ENCODE peak calls at places on chromosomes 13 and 19, in five cellular contexts. One of them, this sample, is unnamed.

GRCh38 chr19:18656337-18657086 is 19.7 kb downstream of the KLHL26 start:
- DNase-seq in OCI-LY7: no peak
- DNase-seq in mammary epithelial cell: no peak
- DNase-seq in mesenchymal stem cell: no peak
- DNase-seq in hepatocyte: no peak
- DNase-seq in this sample: peak

GRCh38 chr19:12792048-12792852 is 964 bp downstream of the JUNB start:
- DNase-seq in OCI-LY7: peak
- DNase-seq in mammary epithelial cell: peak
- DNase-seq in mesenchymal stem cell: peak
- DNase-seq in hepatocyte: peak
- DNase-seq in this sample: peak

GRCh38 chr13:30256713-30257432 is 50.5 kb downstream of the KATNAL1 start:
- DNase-seq in OCI-LY7: peak
- DNase-seq in mammary epithelial cell: no peak
- DNase-seq in mesenchymal stem cell: peak
- DNase-seq in hepatocyte: peak
- DNase-seq in this sample: no peak

GRCh38 chr13:27170221-27170520 is 1.4 kb downstream of the USP12 start:
- DNase-seq in OCI-LY7: peak
- DNase-seq in mammary epithelial cell: peak
- DNase-seq in mesenchymal stem cell: peak
- DNase-seq in hepatocyte: no peak
- DNase-seq in this sample: peak

GRCh38 chr19:31718041-31718440 is 368.8 kb upstream of the TSHZ3 start:
- DNase-seq in OCI-LY7: no peak
- DNase-seq in mammary epithelial cell: peak
- DNase-seq in mesenchymal stem cell: no peak
- DNase-seq in hepatocyte: no peak
- DNase-seq in this sample: peak

GRCh38 chr19:44698492-44699201 is at the start of gene CEACAM16:
- DNase-seq in OCI-LY7: no peak
- DNase-seq in mammary epithelial cell: no peak
- DNase-seq in mesenchymal stem cell: no peak
- DNase-seq in hepatocyte: no peak
- DNase-seq in this sample: no peak

GRCh38 chr19:48190288-48191284 is 20.1 kb downstream of the ZSWIM9 start:
- DNase-seq in OCI-LY7: peak
- DNase-seq in mammary epithelial cell: peak
- DNase-seq in mesenchymal stem cell: peak
- DNase-seq in hepatocyte: peak
- DNase-seq in this sample: peak

GRCh38 chr19:39465956-39466747 is 14.5 kb upstream of the TIMM50 start:
- DNase-seq in OCI-LY7: no peak
- DNase-seq in mammary epithelial cell: no peak
- DNase-seq in mesenchymal stem cell: no peak
- DNase-seq in hepatocyte: no peak
- DNase-seq in this sample: peak

GRCh38 chr13:98199480-98199879 is 22.4 kb upstream of the RNF113B start:
- DNase-seq in OCI-LY7: no peak
- DNase-seq in mammary epithelial cell: no peak
- DNase-seq in mesenchymal stem cell: peak
- DNase-seq in hepatocyte: no peak
- DNase-seq in this sample: peak

GRCh38 chr19:52007436-52007804 is 591 bp downstream of the ZNF615 start:
- DNase-seq in OCI-LY7: no peak
- DNase-seq in mammary epithelial cell: no peak
- DNase-seq in mesenchymal stem cell: no peak
- DNase-seq in hepatocyte: peak
- DNase-seq in this sample: peak

GRCh38 chr13:33554919-33555791 is 262.8 kb upstream of the RFC3 start:
- DNase-seq in OCI-LY7: no peak
- DNase-seq in mammary epithelial cell: no peak
- DNase-seq in mesenchymal stem cell: peak
- DNase-seq in hepatocyte: no peak
- DNase-seq in this sample: no peak

GRCh38 chr13:41542281-41542680 is 84.9 kb downstream of the RGCC start:
- DNase-seq in OCI-LY7: no peak
- DNase-seq in mammary epithelial cell: no peak
- DNase-seq in mesenchymal stem cell: no peak
- DNase-seq in hepatocyte: no peak
- DNase-seq in this sample: no peak

GRCh38 chr19:3746371-3747056 is 15.0 kb downstream of the APBA3 start:
- DNase-seq in OCI-LY7: no peak
- DNase-seq in mammary epithelial cell: no peak
- DNase-seq in mesenchymal stem cell: no peak
- DNase-seq in hepatocyte: no peak
- DNase-seq in this sample: no peak

GRCh38 chr13:46181799-46182490 is at the start of gene LCP1:
- DNase-seq in OCI-LY7: peak
- DNase-seq in mammary epithelial cell: peak
- DNase-seq in mesenchymal stem cell: no peak
- DNase-seq in hepatocyte: peak
- DNase-seq in this sample: no peak

GRCh38 chr13:38045278-38046048 is 175.9 kb upstream of the TRPC4 start:
- DNase-seq in OCI-LY7: peak
- DNase-seq in mammary epithelial cell: peak
- DNase-seq in mesenchymal stem cell: peak
- DNase-seq in hepatocyte: peak
- DNase-seq in this sample: no peak

GRCh38 chr19:2549701-2550191 is 73.8 kb downstream of the GADD45B start:
- DNase-seq in OCI-LY7: no peak
- DNase-seq in mammary epithelial cell: peak
- DNase-seq in mesenchymal stem cell: peak
- DNase-seq in hepatocyte: no peak
- DNase-seq in this sample: peak

GRCh38 chr13:48235814-48236135 is 2.8 kb downstream of the ITM2B start:
- DNase-seq in OCI-LY7: no peak
- DNase-seq in mammary epithelial cell: no peak
- DNase-seq in mesenchymal stem cell: no peak
- DNase-seq in hepatocyte: no peak
- DNase-seq in this sample: no peak

GRCh38 chr19:45553464-45553863 is 31.1 kb downstream of the OPA3 start:
- DNase-seq in OCI-LY7: no peak
- DNase-seq in mammary epithelial cell: no peak
- DNase-seq in mesenchymal stem cell: no peak
- DNase-seq in hepatocyte: peak
- DNase-seq in this sample: peak

GRCh38 chr19:13929956-13930355 is 8.3 kb downstream of the PODNL1 start:
- DNase-seq in OCI-LY7: no peak
- DNase-seq in mammary epithelial cell: no peak
- DNase-seq in mesenchymal stem cell: no peak
- DNase-seq in hepatocyte: no peak
- DNase-seq in this sample: no peak

GRCh38 chr13:45779901-45780300 is 71.7 kb downstream of the SIAH3 start:
- DNase-seq in OCI-LY7: no peak
- DNase-seq in mammary epithelial cell: no peak
- DNase-seq in mesenchymal stem cell: no peak
- DNase-seq in hepatocyte: no peak
- DNase-seq in this sample: no peak

GRCh38 chr13:101845501-101846012 is 393.1 kb downstream of the ITGBL1 start:
- DNase-seq in OCI-LY7: no peak
- DNase-seq in mammary epithelial cell: no peak
- DNase-seq in mesenchymal stem cell: peak
- DNase-seq in hepatocyte: no peak
- DNase-seq in this sample: no peak

GRCh38 chr13:72462726-72463125 is 264.7 kb downstream of the MZT1 start:
- DNase-seq in OCI-LY7: no peak
- DNase-seq in mammary epithelial cell: no peak
- DNase-seq in mesenchymal stem cell: no peak
- DNase-seq in hepatocyte: no peak
- DNase-seq in this sample: no peak

GRCh38 chr13:34738251-34739170 is 203.6 kb upstream of the NBEA start:
- DNase-seq in OCI-LY7: no peak
- DNase-seq in mammary epithelial cell: no peak
- DNase-seq in mesenchymal stem cell: no peak
- DNase-seq in hepatocyte: no peak
- DNase-seq in this sample: no peak

DNA sequence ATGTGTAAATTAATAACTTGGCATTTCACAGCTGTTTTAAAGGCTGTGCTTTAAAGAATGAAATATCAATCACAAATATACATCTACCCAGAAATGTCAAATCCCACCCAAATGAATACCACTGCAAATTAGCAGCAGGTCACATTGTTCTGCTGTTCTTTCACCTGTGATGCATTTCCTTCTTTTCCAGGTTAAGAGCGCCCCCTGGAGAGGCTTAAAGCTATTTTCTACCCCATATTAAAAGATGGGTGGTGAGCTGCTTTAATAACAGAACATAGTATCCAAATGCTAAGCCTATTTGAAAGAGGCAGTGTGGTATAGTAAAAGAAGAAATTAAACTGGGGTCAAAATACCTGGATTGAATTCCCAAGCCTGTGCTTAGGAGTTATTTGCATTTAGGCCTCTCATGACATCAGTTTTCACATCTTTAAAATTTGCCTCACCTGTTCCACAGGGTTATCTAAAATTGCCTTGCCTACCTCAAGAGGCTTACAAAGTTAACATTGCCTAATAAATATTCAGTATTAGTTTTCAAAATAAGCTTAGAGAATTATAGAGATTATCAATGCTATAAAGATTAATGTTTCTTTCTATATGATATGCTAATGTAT is 396.9 kb upstream of the SLITRK5 start:
- DNase-seq in OCI-LY7: peak
- DNase-seq in mammary epithelial cell: peak
- DNase-seq in mesenchymal stem cell: peak
- DNase-seq in hepatocyte: peak
- DNase-seq in this sample: no peak
- H3K4me2 ChIP-seq in OCI-LY7: no peak
- H3K4me2 ChIP-seq in mammary epithelial cell: no peak
- H3K4me2 ChIP-seq in mesenchymal stem cell: no peak
- H3K4me2 ChIP-seq in hepatocyte: no peak
- H3K4me2 ChIP-seq in this sample: no peak

DNA sequence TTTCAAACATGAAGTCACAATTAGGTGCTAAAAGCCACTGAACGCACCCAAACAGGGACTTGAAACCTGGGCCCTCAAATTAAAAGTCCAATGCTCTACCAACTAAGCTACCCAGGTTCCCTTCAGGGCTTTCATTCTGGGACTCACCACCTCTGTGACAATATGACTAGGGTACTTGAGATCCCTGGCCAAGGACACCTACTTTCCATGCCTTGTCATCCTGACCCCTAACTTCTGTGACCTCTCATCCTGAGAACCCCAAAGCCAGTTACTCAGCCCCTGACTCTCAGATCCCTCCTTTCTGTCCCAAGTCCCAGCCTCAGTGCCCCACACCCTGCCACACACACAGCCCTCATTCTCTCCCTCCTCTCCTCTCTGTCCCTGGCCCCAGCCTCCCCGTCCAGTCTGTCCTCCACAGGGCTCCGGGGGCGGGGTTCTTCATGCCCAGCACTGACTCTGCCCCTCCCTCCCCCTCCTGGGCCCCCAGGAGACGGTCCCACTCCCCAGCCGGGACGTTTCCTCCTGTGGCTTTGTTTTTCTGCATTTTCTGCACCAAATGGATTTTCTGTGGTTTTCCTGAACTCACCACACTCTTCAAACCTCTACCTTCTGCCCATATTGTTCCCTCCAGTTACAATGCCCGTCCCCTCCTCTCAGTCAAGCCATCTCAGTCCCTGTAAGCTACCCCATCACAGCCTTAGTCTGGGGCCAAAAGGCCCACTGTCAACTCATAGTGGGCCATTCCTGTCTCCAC is 7.0 kb downstream of the RCN3 start:
- DNase-seq in OCI-LY7: no peak
- DNase-seq in mammary epithelial cell: no peak
- DNase-seq in mesenchymal stem cell: no peak
- DNase-seq in hepatocyte: no peak
- DNase-seq in this sample: peak
- H3K4me2 ChIP-seq in OCI-LY7: peak
- H3K4me2 ChIP-seq in mammary epithelial cell: peak
- H3K4me2 ChIP-seq in mesenchymal stem cell: no peak
- H3K4me2 ChIP-seq in hepatocyte: peak
- H3K4me2 ChIP-seq in this sample: no peak

GRCh38 chr13:110017379-110017778 is 231.0 kb upstream of the IRS2 start:
- DNase-seq in OCI-LY7: no peak
- DNase-seq in mammary epithelial cell: peak
- DNase-seq in mesenchymal stem cell: peak
- DNase-seq in hepatocyte: peak
- DNase-seq in this sample: peak

GRCh38 chr13:110012102-110012739 is 225.8 kb upstream of the IRS2 start:
- DNase-seq in OCI-LY7: no peak
- DNase-seq in mammary epithelial cell: peak
- DNase-seq in mesenchymal stem cell: peak
- DNase-seq in hepatocyte: peak
- DNase-seq in this sample: no peak

GRCh38 chr13:110018009-110018408 is 231.6 kb upstream of the IRS2 start:
- DNase-seq in OCI-LY7: no peak
- DNase-seq in mammary epithelial cell: peak
- DNase-seq in mesenchymal stem cell: no peak
- DNase-seq in hepatocyte: no peak
- DNase-seq in this sample: no peak

GRCh38 chr13:110015253-110015652 is 228.9 kb upstream of the IRS2 start:
- DNase-seq in OCI-LY7: no peak
- DNase-seq in mammary epithelial cell: peak
- DNase-seq in mesenchymal stem cell: no peak
- DNase-seq in hepatocyte: no peak
- DNase-seq in this sample: no peak

DNA sequence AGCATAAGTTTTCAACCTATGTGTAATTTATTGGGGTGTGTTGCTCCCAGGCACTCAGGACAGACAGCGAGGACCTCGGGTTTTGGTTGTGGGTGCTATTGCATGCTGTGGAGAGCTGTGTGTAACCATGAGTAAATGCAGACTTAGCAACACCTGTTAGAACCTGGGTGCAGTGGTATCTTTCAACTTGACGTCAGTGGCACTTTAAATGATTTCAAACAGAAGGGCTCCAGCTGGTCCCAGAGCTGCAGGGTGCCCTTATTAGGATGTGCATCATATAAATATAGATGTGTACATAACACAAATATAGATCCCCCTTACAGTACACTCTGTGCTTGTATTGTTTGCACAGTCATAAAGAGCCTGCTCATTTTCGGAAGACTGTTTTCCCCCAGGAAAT is 228.3 kb upstream of the IRS2 start:
- DNase-seq in OCI-LY7: no peak
- DNase-seq in mammary epithelial cell: no peak
- DNase-seq in mesenchymal stem cell: no peak
- DNase-seq in hepatocyte: no peak
- DNase-seq in this sample: no peak
- H3K4me2 ChIP-seq in OCI-LY7: no peak
- H3K4me2 ChIP-seq in mammary epithelial cell: no peak
- H3K4me2 ChIP-seq in mesenchymal stem cell: no peak
- H3K4me2 ChIP-seq in hepatocyte: no peak
- H3K4me2 ChIP-seq in this sample: no peak

GRCh38 chr13:78133511-78133910 is 214.9 kb upstream of the EDNRB start:
- DNase-seq in OCI-LY7: no peak
- DNase-seq in mammary epithelial cell: no peak
- DNase-seq in mesenchymal stem cell: no peak
- DNase-seq in hepatocyte: no peak
- DNase-seq in this sample: no peak

GRCh38 chr13:78137404-78138142 is 218.9 kb upstream of the EDNRB start:
- DNase-seq in OCI-LY7: peak
- DNase-seq in mammary epithelial cell: peak
- DNase-seq in mesenchymal stem cell: peak
- DNase-seq in hepatocyte: peak
- DNase-seq in this sample: peak

GRCh38 chr13:78129850-78130249 is 211.2 kb upstream of the EDNRB start:
- DNase-seq in OCI-LY7: no peak
- DNase-seq in mammary epithelial cell: no peak
- DNase-seq in mesenchymal stem cell: no peak
- DNase-seq in hepatocyte: no peak
- DNase-seq in this sample: no peak

GRCh38 chr13:78136966-78137365 is 218.3 kb upstream of the EDNRB start:
- DNase-seq in OCI-LY7: no peak
- DNase-seq in mammary epithelial cell: no peak
- DNase-seq in mesenchymal stem cell: no peak
- DNase-seq in hepatocyte: no peak
- DNase-seq in this sample: no peak

GRCh38 chr13:78131811-78132210 is 213.2 kb upstream of the EDNRB start:
- DNase-seq in OCI-LY7: no peak
- DNase-seq in mammary epithelial cell: no peak
- DNase-seq in mesenchymal stem cell: peak
- DNase-seq in hepatocyte: no peak
- DNase-seq in this sample: no peak
- H3K4me2 ChIP-seq in OCI-LY7: no peak
- H3K4me2 ChIP-seq in mammary epithelial cell: no peak
- H3K4me2 ChIP-seq in mesenchymal stem cell: no peak
- H3K4me2 ChIP-seq in hepatocyte: no peak
- H3K4me2 ChIP-seq in this sample: no peak